ENCODE peak calls at places on chromosomes 4 and X, in five cellular contexts. F is mesendoderm, P is tibial nerve, D is ascending aorta, J is breast epithelium. R is an unnamed sample.
A peak's percentile ranks its signal among the peaks of the same experiment; 100 is the strongest.

GRCh38 chr4:117164338-117164737 is 79.0 kb upstream of the TRAM1L1 start:
- DNase-seq in F (peak; percentile 25), P (no peak), D (no peak), J (no peak), R (no peak)

GRCh38 chrX:69320116-69320515 is 154.9 kb upstream of the PJA1 start:
- DNase-seq in F (no peak), P (no peak), D (no peak), J (no peak), R (no peak)

GRCh38 chr4:160026720-160027119 is 923.8 kb downstream of the RAPGEF2 start:
- DNase-seq in F (peak; percentile 84), P (no peak), D (no peak), J (no peak), R (no peak)

GRCh38 chrX:37926700-37927099 is 79.3 kb upstream of the DYNLT3 start:
- DNase-seq in F (peak; percentile 32), P (no peak), D (no peak), J (no peak), R (no peak)

GRCh38 chr4:6749340-6750171 is 33.0 kb upstream of the KIAA0232 start:
- DNase-seq in F (no peak), P (peak; percentile 76), D (no peak), J (peak; percentile 73), R (no peak)

GRCh38 chr4:111963158-111963557 is 182.1 kb upstream of the FAM241A start:
- DNase-seq in F (no peak), P (no peak), D (no peak), J (no peak), R (no peak)

GRCh38 chr4:153764611-153765368 is 5.0 kb upstream of the RNF175 start:
- DNase-seq in F (no peak), P (no peak), D (no peak), J (no peak), R (no peak)

GRCh38 chr4:110484767-110485166 is 8.8 kb downstream of the ENPEP start:
- DNase-seq in F (peak; percentile 45), P (no peak), D (no peak), J (no peak), R (no peak)

GRCh38 chr4:55116450-55116849 is 8.9 kb downstream of the KDR start:
- DNase-seq in F (peak; percentile 87), P (no peak), D (no peak), J (no peak), R (no peak)

GRCh38 chr4:23945521-23946017 is 55.7 kb upstream of the PPARGC1A start:
- DNase-seq in F (no peak), P (no peak), D (no peak), J (peak; percentile 69), R (no peak)

GRCh38 chrX:2703991-2704369 is 12.9 kb downstream of the CD99 start:
- DNase-seq in F (peak; percentile 30), P (no peak), D (no peak), J (no peak), R (no peak)

GRCh38 chrX:17082831-17083230 is 136.4 kb downstream of the REPS2 start:
- DNase-seq in F (peak; percentile 48), P (no peak), D (no peak), J (no peak), R (no peak)

GRCh38 chrX:1488141-1488540 is 35.4 kb upstream of the ASMTL start:
- DNase-seq in F (no peak), P (no peak), D (no peak), J (no peak), R (no peak)

GRCh38 chrX:114905251-114905650 is 112.2 kb downstream of the IL13RA2 start:
- DNase-seq in F (no peak), P (no peak), D (no peak), J (no peak), R (no peak)

GRCh38 chr4:109967798-109968520 is 55.3 kb downstream of the EGF start:
- DNase-seq in F (no peak), P (no peak), D (no peak), J (no peak), R (no peak)

GRCh38 chr4:159685406-159686092 is 582.7 kb downstream of the RAPGEF2 start:
- DNase-seq in F (no peak), P (no peak), D (no peak), J (no peak), R (no peak)

GRCh38 chr4:151319490-151319889 is 5.9 kb downstream of the SH3D19 start:
- DNase-seq in F (no peak), P (no peak), D (no peak), J (no peak), R (no peak)

DNA sequence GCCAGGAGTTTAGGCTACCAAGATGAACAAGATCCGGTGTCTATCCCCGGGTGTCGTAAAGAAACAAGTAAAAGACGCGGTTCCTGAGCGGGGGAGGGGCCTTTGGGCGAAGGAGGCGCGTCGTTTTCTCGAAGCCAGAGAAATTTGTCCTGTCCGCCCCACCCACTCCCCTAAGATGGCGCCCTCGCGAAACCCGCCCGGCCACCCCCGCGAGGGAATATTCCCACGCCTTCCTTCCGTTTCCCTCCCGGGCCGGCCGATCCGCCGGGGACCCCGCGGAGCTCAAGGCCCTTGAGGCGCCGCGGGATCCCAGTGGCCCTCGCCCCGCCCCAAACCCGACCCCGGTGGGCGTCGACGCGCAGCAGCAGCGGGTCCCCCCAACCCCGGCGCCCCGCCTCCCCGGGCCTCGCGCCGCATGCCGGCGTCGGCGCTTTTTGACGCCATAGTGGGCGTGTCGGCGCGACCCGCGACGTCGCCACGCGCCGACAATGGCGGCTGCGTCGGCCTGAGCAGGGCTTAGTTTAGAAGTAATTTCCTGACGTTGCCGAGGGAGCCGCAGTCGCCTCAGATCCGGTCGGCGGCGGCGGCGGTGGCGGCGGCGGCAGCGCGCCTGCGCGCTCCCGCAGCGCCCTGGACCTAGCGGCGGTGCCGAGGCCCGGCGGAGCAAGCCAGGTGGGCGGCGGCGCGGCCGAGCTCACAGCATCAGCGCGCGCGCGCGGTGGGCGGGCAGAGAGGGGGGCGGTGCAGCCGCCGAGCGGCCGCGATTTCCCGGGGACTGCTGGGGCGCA is 430 bp upstream of the HTATSF1 start:
- DNase-seq in F (peak; percentile 89), P (peak; percentile 65), D (peak; percentile 49), J (peak; percentile 81), R (peak; percentile 57)
- H3K27ac ChIP-seq in F (peak overlapping the region; percentile 97), P (peak overlapping the region; percentile 93), D (peak overlapping the region; percentile 86), J (peak overlapping the region; percentile 98), R (peak overlapping the region; percentile 84)

GRCh38 chr4:10077492-10078335 is 38.9 kb downstream of the WDR1 start:
- DNase-seq in F (no peak), P (no peak), D (no peak), J (no peak), R (no peak)
- H3K27ac ChIP-seq in F (no peak overlapping the region), P (no peak overlapping the region), D (peak overlapping the region; percentile 40), J (peak overlapping the region; percentile 32), R (no peak overlapping the region)

GRCh38 chrX:134460861-134461218 is 875 bp downstream of the HPRT1 start:
- DNase-seq in F (peak; percentile 45), P (no peak), D (no peak), J (no peak), R (no peak)
- H3K27ac ChIP-seq in F (no peak overlapping the region), P (no peak overlapping the region), D (peak overlapping the region; percentile 80), J (no peak overlapping the region), R (no peak overlapping the region)

DNA sequence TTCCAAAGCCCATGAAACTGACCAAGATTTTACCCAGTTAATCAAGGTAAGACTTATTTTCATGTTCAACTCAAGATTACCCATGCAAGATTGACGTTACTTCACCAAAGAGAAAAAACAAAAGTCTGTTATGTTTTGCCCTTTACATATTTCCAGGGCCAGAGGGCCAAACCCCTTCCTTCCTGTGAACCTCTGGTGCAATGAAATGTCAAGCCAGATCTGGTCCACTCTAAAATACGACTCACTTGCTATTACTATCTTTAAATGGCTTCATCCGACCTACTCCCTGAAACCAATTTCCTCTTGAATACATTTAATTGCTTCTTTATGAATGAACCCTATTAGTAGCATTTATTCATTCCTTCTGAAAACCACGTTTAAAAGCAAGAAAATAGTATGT is 33.0 kb downstream of the TSPAN5 start:
- DNase-seq in F (no peak), P (no peak), D (no peak), J (no peak), R (no peak)
- H3K27ac ChIP-seq in F (no peak overlapping the region), P (no peak overlapping the region), D (no peak overlapping the region), J (peak overlapping the region; percentile 28), R (no peak overlapping the region)

GRCh38 chrX:51891821-51892551 is 1.4 kb upstream of the MAGED1 start:
- DNase-seq in F (peak; percentile 41), P (peak; percentile 24), D (no peak), J (no peak), R (no peak)
- H3K27ac ChIP-seq in F (no peak overlapping the region), P (peak overlapping the region; percentile 93), D (peak overlapping the region; percentile 72), J (peak overlapping the region; percentile 85), R (peak overlapping the region; percentile 79)

R was measured in substantia nigra.